ENCODE peak calls at places on chromosomes 12 and 14, in eight cellular contexts. X is astrocyte; Q is activated effector memory CD4-positive, alpha-beta T cell treated with anti-CD3 and anti-CD28 coated beads, Interleukin-2, amount 50 U/mL, for 16 hours; I is upper lobe of right lung; R is lung microvascular endothelial cell; L is ELF-1; G is ELR; P is cardiac fibroblast. U is an unnamed sample.

GRCh38 chr12:71125515-71125914 is 32.3 kb downstream of the TSPAN8 start:
- DNase-seq in G (no peak), P (peak), X (no peak), L (no peak), Q (no peak), R (no peak), I (no peak), U (no peak)

GRCh38 chr12:109701064-109701463 is 12.6 kb upstream of the FAM222A start:
- DNase-seq in I (no peak), P (no peak), G (no peak), L (no peak), R (no peak), Q (no peak), X (no peak), U (no peak)

GRCh38 chr12:120944645-120945217 is 33.6 kb upstream of the HNF1A start:
- DNase-seq in P (peak), I (peak), G (peak), X (no peak), R (peak), L (peak), Q (peak), U (no peak)

GRCh38 chr12:25557830-25558436 is 4.8 kb upstream of the LMNTD1 start:
- DNase-seq in P (peak), Q (no peak), R (peak), I (no peak), G (peak), L (no peak), X (peak), U (no peak)

GRCh38 chr14:105818712-105819005 is 292.3 kb downstream of the TMEM121 start:
- DNase-seq in L (no peak), Q (no peak), X (no peak), G (no peak), I (no peak), P (no peak), R (no peak), U (no peak)

GRCh38 chr14:73591690-73592448 is at the start of gene ACOT4:
- DNase-seq in L (peak), Q (peak), R (peak), P (no peak), G (no peak), X (peak), I (peak), U (no peak)

GRCh38 chr14:99166506-99166905 is 105.5 kb downstream of the BCL11B start:
- DNase-seq in I (no peak), L (no peak), P (no peak), G (no peak), X (no peak), R (no peak), Q (no peak), U (no peak)

GRCh38 chr14:44833376-44833775 is 128.4 kb downstream of the KLHL28 start:
- DNase-seq in P (peak), L (no peak), I (no peak), Q (no peak), R (no peak), G (peak), X (no peak), U (no peak)

GRCh38 chr12:68236421-68237059 is 10.9 kb upstream of the IL26 start:
- DNase-seq in L (no peak), G (peak), P (no peak), I (no peak), R (peak), Q (peak), X (no peak), U (no peak)

GRCh38 chr14:100677925-100678765 is 48.5 kb upstream of the DLK1 start:
- DNase-seq in I (no peak), X (peak), R (peak), P (no peak), Q (no peak), L (peak), G (peak), U (no peak)

GRCh38 chr12:81284137-81284536 is 206.3 kb downstream of the ACSS3 start:
- DNase-seq in L (peak), X (peak), I (no peak), R (no peak), G (peak), P (peak), Q (no peak), U (no peak)

GRCh38 chr12:85575115-85576096 is 260.8 kb downstream of the RASSF9 start:
- DNase-seq in L (peak), G (peak), R (peak), I (no peak), P (peak), Q (no peak), X (peak), U (no peak)

GRCh38 chr12:118402251-118402650 is 25.9 kb downstream of the SUDS3 start:
- DNase-seq in L (no peak), G (peak), P (peak), I (no peak), Q (no peak), R (peak), X (peak), U (no peak)

GRCh38 chr12:49518914-49519573 is 19.8 kb upstream of the KCNH3 start:
- DNase-seq in X (peak), Q (no peak), R (peak), L (no peak), I (no peak), P (peak), G (peak), U (no peak)

GRCh38 chr12:64790166-64790565 is 31.0 kb upstream of the GNS start:
- DNase-seq in X (no peak), I (no peak), G (no peak), L (no peak), R (no peak), P (no peak), Q (no peak), U (no peak)

GRCh38 chr14:59067135-59067894 is 121.2 kb upstream of the DAAM1 start:
- DNase-seq in X (no peak), I (no peak), Q (no peak), R (peak), G (no peak), L (peak), P (peak), U (no peak)

GRCh38 chr12:62629971-62630739 is 163.5 kb downstream of the MON2 start:
- DNase-seq in R (no peak), G (no peak), Q (no peak), P (no peak), I (no peak), L (no peak), X (no peak), U (no peak)

U was measured in cardiac septum.